ENCODE peak calls at places on chromosomes 4 and X, in ten cellular contexts. V, A, X, N, K, Y, L, W, Z and U are unnamed samples.

GRCh38 chrX:148492057-148492456 is 8.4 kb upstream of the AFF2 start:
- DNase-seq in V (no peak), A (no peak), X (no peak), N (no peak), K (no peak), Y (no peak), L (no peak), W (no peak), Z (no peak), U (no peak)

GRCh38 chr4:186203391-186203802 is 12.0 kb downstream of the CYP4V2 start:
- DNase-seq in V (no peak), A (no peak), X (no peak), N (no peak), K (peak), Y (no peak), L (no peak), W (no peak), Z (no peak), U (no peak)

GRCh38 chr4:64539234-64539849 is 130.1 kb upstream of the TECRL start:
- DNase-seq in V (no peak), A (peak), X (peak), N (no peak), K (peak), Y (peak), L (no peak), W (peak), Z (peak), U (peak)

GRCh38 chr4:185247151-185247550 is 37.8 kb downstream of the SNX25 start:
- DNase-seq in V (no peak), A (no peak), X (no peak), N (no peak), K (no peak), Y (no peak), L (no peak), W (no peak), Z (peak), U (no peak)

GRCh38 chrX:133859336-133859735 is 126.1 kb downstream of the GPC3 start:
- DNase-seq in V (no peak), A (no peak), X (no peak), N (no peak), K (no peak), Y (peak), L (no peak), W (no peak), Z (no peak), U (no peak)

GRCh38 chr4:24980064-24980690 is 50.6 kb downstream of the LGI2 start:
- DNase-seq in V (peak), A (peak), X (peak), N (no peak), K (peak), Y (no peak), L (peak), W (peak), Z (peak), U (peak)

GRCh38 chr4:27702710-27703431 is 842.2 kb downstream of the STIM2 start:
- DNase-seq in V (no peak), A (no peak), X (no peak), N (no peak), K (no peak), Y (peak), L (no peak), W (no peak), Z (no peak), U (no peak)

GRCh38 chr4:54276633-54277426 is 47.7 kb downstream of the PDGFRA start:
- DNase-seq in V (no peak), A (no peak), X (no peak), N (no peak), K (no peak), Y (no peak), L (no peak), W (no peak), Z (no peak), U (no peak)

GRCh38 chr4:105453550-105454201 is 20.2 kb downstream of the PPA2 start:
- DNase-seq in V (no peak), A (no peak), X (peak), N (no peak), K (no peak), Y (no peak), L (no peak), W (no peak), Z (no peak), U (no peak)

GRCh38 chr4:6128221-6128871 is 72.0 kb downstream of the JAKMIP1 start:
- DNase-seq in V (no peak), A (no peak), X (no peak), N (no peak), K (no peak), Y (no peak), L (no peak), W (no peak), Z (no peak), U (no peak)

GRCh38 chr4:92455956-92456355 is 152.2 kb downstream of the GRID2 start:
- DNase-seq in V (no peak), A (no peak), X (no peak), N (no peak), K (peak), Y (no peak), L (no peak), W (no peak), Z (no peak), U (no peak)

GRCh38 chr4:39042365-39042764 is 10.2 kb upstream of the TMEM156 start:
- DNase-seq in V (no peak), A (no peak), X (no peak), N (no peak), K (no peak), Y (no peak), L (no peak), W (peak), Z (no peak), U (no peak)